ENCODE peak calls at places on chromosomes 6 and 20, in seven cellular contexts. T is stimulated activated CD4-positive, alpha-beta T cell treated with anti-CD3 and anti-CD28 coated beads, TNF-alpha, amount 100 ng/mL, for 48 hours; J is HAP-1; M is SHP77; V is astrocyte of the hippocampus; H is NCI-H1092 treated with DMSO at 0.1 percent for 48 hours; X is CD4-positive, alpha-beta memory T cell. W is an unnamed sample.
A peak's percentile ranks its signal among the peaks of the same experiment; 100 is the strongest.

GRCh38 chr6:169530762-169531143 is 171.1 kb downstream of the WDR27 start:
- DNase-seq in X (no peak), J (no peak), V (no peak), T (no peak), M (no peak), H (no peak), W (no peak)

GRCh38 chr20:7976015-7976414 is 35.8 kb upstream of the HAO1 start:
- DNase-seq in V (no peak), H (no peak), M (no peak), J (no peak), T (no peak), X (no peak), W (no peak)

GRCh38 chr6:165497472-165497871 is 165.6 kb downstream of the PDE10A start:
- DNase-seq in V (no peak), J (no peak), H (no peak), X (no peak), T (no peak), M (no peak), W (no peak)

GRCh38 chr20:33796263-33796906 is 14.8 kb upstream of the CHMP4B start:
- DNase-seq in J (no peak), V (no peak), T (no peak), X (no peak), H (no peak), M (peak; percentile 4), W (no peak)

GRCh38 chr20:7841967-7842301 is 98.3 kb downstream of the HAO1 start:
- DNase-seq in X (no peak), V (peak; percentile 92), M (no peak), H (no peak), J (no peak), T (no peak), W (no peak)

GRCh38 chr6:133752129-133752528 is 136.8 kb upstream of the TCF21 start:
- DNase-seq in V (no peak), J (no peak), M (no peak), H (no peak), T (no peak), X (no peak), W (no peak)

GRCh38 chr20:41546535-41546934 is 71.6 kb downstream of the CHD6 start:
- DNase-seq in M (no peak), J (no peak), X (no peak), H (no peak), V (no peak), T (no peak), W (no peak)

GRCh38 chr6:74259931-74260330 is 563.9 kb downstream of the CD109 start:
- DNase-seq in T (no peak), V (no peak), M (no peak), X (no peak), H (no peak), J (no peak), W (no peak)

GRCh38 chr6:33960345-33961313 is 156.8 kb upstream of the MLN start:
- DNase-seq in M (no peak), X (no peak), T (no peak), H (no peak), J (no peak), V (no peak), W (no peak)

GRCh38 chr20:13331536-13331935 is 110.5 kb downstream of the ISM1 start:
- DNase-seq in H (no peak), V (peak; percentile 46), M (no peak), X (no peak), T (no peak), J (no peak), W (no peak)

GRCh38 chr20:41900292-41900691 is 282.1 kb upstream of the CHD6 start:
- DNase-seq in T (no peak), H (no peak), X (no peak), V (no peak), M (no peak), J (no peak), W (no peak)

GRCh38 chr20:44402391-44403193 is 47.1 kb downstream of the HNF4A start:
- DNase-seq in J (no peak), X (no peak), T (no peak), V (peak; percentile 40), M (no peak), H (no peak), W (no peak)

GRCh38 chr6:167988945-167989841 is 8.3 kb upstream of the KIF25 start:
- DNase-seq in M (no peak), T (no peak), J (no peak), H (no peak), V (no peak), X (no peak), W (no peak)

GRCh38 chr6:72784581-72784980 is 162.7 kb downstream of the KCNQ5 start:
- DNase-seq in M (no peak), X (no peak), T (no peak), J (no peak), H (no peak), V (peak; percentile 46), W (no peak)

GRCh38 chr6:129853996-129854711 is 7.0 kb downstream of the TMEM244 start:
- DNase-seq in M (no peak), X (no peak), J (no peak), H (no peak), V (peak; percentile 52), T (no peak), W (no peak)

GRCh38 chr6:43735642-43736199 is 34.3 kb upstream of the VEGFA start:
- DNase-seq in M (no peak), X (no peak), H (no peak), V (no peak), J (no peak), T (no peak), W (no peak)

GRCh38 chr6:129251669-129252376 is 368.9 kb downstream of the LAMA2 start:
- DNase-seq in X (peak; percentile 57), H (peak; percentile 18), V (peak; percentile 82), T (peak; percentile 21), M (peak; percentile 29), J (peak; percentile 78), W (peak; percentile 75)

GRCh38 chr20:37990571-37991151 is 42.6 kb downstream of the TTI1 start:
- DNase-seq in J (no peak), X (peak; percentile 70), V (peak; percentile 80), M (no peak), H (no peak), T (peak; percentile 48), W (no peak)

GRCh38 chr6:10542135-10542689 is 21.1 kb downstream of the GCNT2 start:
- DNase-seq in H (no peak), J (no peak), X (no peak), M (no peak), V (no peak), T (no peak), W (no peak)

GRCh38 chr6:70298070-70298469 is 4.8 kb downstream of the COL9A1 start:
- DNase-seq in H (no peak), V (no peak), J (no peak), M (no peak), T (no peak), X (no peak), W (no peak)

GRCh38 chr6:43699564-43700186 is 12.1 kb upstream of the MRPS18A start:
- DNase-seq in M (no peak), J (no peak), T (no peak), X (no peak), H (peak; percentile 69), V (peak; percentile 30), W (no peak)

GRCh38 chr6:134903448-134903847 is 46.5 kb downstream of the ALDH8A1 start:
- DNase-seq in H (no peak), X (no peak), J (no peak), T (no peak), M (no peak), V (no peak), W (no peak)

GRCh38 chr20:17379651-17380050 is 151.5 kb downstream of the BFSP1 start:
- DNase-seq in T (no peak), M (no peak), H (no peak), J (no peak), V (no peak), X (no peak), W (no peak)

GRCh38 chr6:93858213-93858612 is 438.9 kb upstream of the EPHA7 start:
- DNase-seq in X (no peak), M (no peak), J (peak; percentile 94), H (no peak), T (no peak), V (no peak), W (no peak)

GRCh38 chr6:107161521-107161920 is 46.2 kb upstream of the BEND3 start:
- DNase-seq in J (peak; percentile 21), V (no peak), X (no peak), T (no peak), M (no peak), H (no peak), W (no peak)

GRCh38 chr6:90604546-90604945 is 17.7 kb upstream of the MAP3K7 start:
- DNase-seq in H (no peak), J (no peak), V (no peak), M (no peak), X (no peak), T (no peak), W (no peak)